ENCODE peak calls at places on chromosomes 12 and 14, in seven cellular contexts. One of them, this sample, is unnamed.

GRCh38 chr12:49322367-49322707 is 718 bp upstream of the TROAP start:
- DNase-seq in stimulated activated CD4-positive, alpha-beta T cell treated with anti-CD3 and anti-CD28 coated beads, Interleukin-12 subunit alpha, Interleukin-12 subunit beta, amount 100 ng/mL, for 4 hours: no peak
- DNase-seq in neural progenitor cell: no peak
- DNase-seq in activated gamma-delta T cell treated with Interleukin-2 at 50 U/mL for 16 hours: no peak
- DNase-seq in DMS 273 treated with DMSO at 0.1 percent for 48 hours: no peak
- DNase-seq in ascending aorta: no peak
- DNase-seq in globus pallidus: no peak
- DNase-seq in this sample: no peak

GRCh38 chr12:113081785-113082296 is 25.3 kb downstream of the DTX1 start:
- DNase-seq in stimulated activated CD4-positive, alpha-beta T cell treated with anti-CD3 and anti-CD28 coated beads, Interleukin-12 subunit alpha, Interleukin-12 subunit beta, amount 100 ng/mL, for 4 hours: no peak
- DNase-seq in DMS 273 treated with DMSO at 0.1 percent for 48 hours: no peak
- DNase-seq in globus pallidus: no peak
- DNase-seq in neural progenitor cell: no peak
- DNase-seq in activated gamma-delta T cell treated with Interleukin-2 at 50 U/mL for 16 hours: no peak
- DNase-seq in ascending aorta: no peak
- DNase-seq in this sample: no peak

GRCh38 chr12:127681151-127681754 is 585.7 kb upstream of the TMEM132C start:
- DNase-seq in activated gamma-delta T cell treated with Interleukin-2 at 50 U/mL for 16 hours: no peak
- DNase-seq in ascending aorta: no peak
- DNase-seq in stimulated activated CD4-positive, alpha-beta T cell treated with anti-CD3 and anti-CD28 coated beads, Interleukin-12 subunit alpha, Interleukin-12 subunit beta, amount 100 ng/mL, for 4 hours: no peak
- DNase-seq in DMS 273 treated with DMSO at 0.1 percent for 48 hours: no peak
- DNase-seq in globus pallidus: no peak
- DNase-seq in neural progenitor cell: no peak
- DNase-seq in this sample: no peak

GRCh38 chr12:102765736-102766135 is 151.3 kb downstream of the PAH start:
- DNase-seq in neural progenitor cell: no peak
- DNase-seq in stimulated activated CD4-positive, alpha-beta T cell treated with anti-CD3 and anti-CD28 coated beads, Interleukin-12 subunit alpha, Interleukin-12 subunit beta, amount 100 ng/mL, for 4 hours: no peak
- DNase-seq in DMS 273 treated with DMSO at 0.1 percent for 48 hours: no peak
- DNase-seq in activated gamma-delta T cell treated with Interleukin-2 at 50 U/mL for 16 hours: no peak
- DNase-seq in globus pallidus: no peak
- DNase-seq in ascending aorta: no peak
- DNase-seq in this sample: no peak

GRCh38 chr12:8504351-8504750 is 9.0 kb upstream of the CLEC4D start:
- DNase-seq in DMS 273 treated with DMSO at 0.1 percent for 48 hours: no peak
- DNase-seq in globus pallidus: no peak
- DNase-seq in neural progenitor cell: no peak
- DNase-seq in activated gamma-delta T cell treated with Interleukin-2 at 50 U/mL for 16 hours: no peak
- DNase-seq in stimulated activated CD4-positive, alpha-beta T cell treated with anti-CD3 and anti-CD28 coated beads, Interleukin-12 subunit alpha, Interleukin-12 subunit beta, amount 100 ng/mL, for 4 hours: no peak
- DNase-seq in ascending aorta: no peak
- DNase-seq in this sample: no peak

GRCh38 chr14:100348253-100348729 is 25.2 kb downstream of the SLC25A47 start:
- DNase-seq in DMS 273 treated with DMSO at 0.1 percent for 48 hours: no peak
- DNase-seq in activated gamma-delta T cell treated with Interleukin-2 at 50 U/mL for 16 hours: no peak
- DNase-seq in stimulated activated CD4-positive, alpha-beta T cell treated with anti-CD3 and anti-CD28 coated beads, Interleukin-12 subunit alpha, Interleukin-12 subunit beta, amount 100 ng/mL, for 4 hours: no peak
- DNase-seq in ascending aorta: no peak
- DNase-seq in globus pallidus: no peak
- DNase-seq in neural progenitor cell: no peak
- DNase-seq in this sample: no peak

GRCh38 chr12:68950511-68950910 is 17.5 kb upstream of the CPM start:
- DNase-seq in stimulated activated CD4-positive, alpha-beta T cell treated with anti-CD3 and anti-CD28 coated beads, Interleukin-12 subunit alpha, Interleukin-12 subunit beta, amount 100 ng/mL, for 4 hours: no peak
- DNase-seq in neural progenitor cell: no peak
- DNase-seq in ascending aorta: no peak
- DNase-seq in globus pallidus: no peak
- DNase-seq in activated gamma-delta T cell treated with Interleukin-2 at 50 U/mL for 16 hours: no peak
- DNase-seq in DMS 273 treated with DMSO at 0.1 percent for 48 hours: no peak
- DNase-seq in this sample: no peak

GRCh38 chr12:104555650-104556049 is 98.9 kb downstream of the CHST11 start:
- DNase-seq in activated gamma-delta T cell treated with Interleukin-2 at 50 U/mL for 16 hours: no peak
- DNase-seq in DMS 273 treated with DMSO at 0.1 percent for 48 hours: peak; percentile 51
- DNase-seq in globus pallidus: no peak
- DNase-seq in ascending aorta: no peak
- DNase-seq in stimulated activated CD4-positive, alpha-beta T cell treated with anti-CD3 and anti-CD28 coated beads, Interleukin-12 subunit alpha, Interleukin-12 subunit beta, amount 100 ng/mL, for 4 hours: no peak
- DNase-seq in neural progenitor cell: peak; percentile 31
- DNase-seq in this sample: peak; percentile 75

GRCh38 chr12:68530965-68531364 is 79.7 kb upstream of the RAP1B start:
- DNase-seq in activated gamma-delta T cell treated with Interleukin-2 at 50 U/mL for 16 hours: no peak
- DNase-seq in neural progenitor cell: no peak
- DNase-seq in ascending aorta: no peak
- DNase-seq in globus pallidus: no peak
- DNase-seq in stimulated activated CD4-positive, alpha-beta T cell treated with anti-CD3 and anti-CD28 coated beads, Interleukin-12 subunit alpha, Interleukin-12 subunit beta, amount 100 ng/mL, for 4 hours: no peak
- DNase-seq in DMS 273 treated with DMSO at 0.1 percent for 48 hours: no peak
- DNase-seq in this sample: no peak

GRCh38 chr12:52327086-52327829 is 6.1 kb upstream of the KRT83 start:
- DNase-seq in globus pallidus: peak; percentile 85
- DNase-seq in neural progenitor cell: peak; percentile 89
- DNase-seq in DMS 273 treated with DMSO at 0.1 percent for 48 hours: peak; percentile 56
- DNase-seq in stimulated activated CD4-positive, alpha-beta T cell treated with anti-CD3 and anti-CD28 coated beads, Interleukin-12 subunit alpha, Interleukin-12 subunit beta, amount 100 ng/mL, for 4 hours: peak; percentile 64
- DNase-seq in activated gamma-delta T cell treated with Interleukin-2 at 50 U/mL for 16 hours: peak; percentile 70
- DNase-seq in ascending aorta: peak; percentile 66
- DNase-seq in this sample: peak; percentile 85

GRCh38 chr12:109439181-109439580 is 37.9 kb downstream of the KCTD10 start:
- DNase-seq in ascending aorta: no peak
- DNase-seq in stimulated activated CD4-positive, alpha-beta T cell treated with anti-CD3 and anti-CD28 coated beads, Interleukin-12 subunit alpha, Interleukin-12 subunit beta, amount 100 ng/mL, for 4 hours: no peak
- DNase-seq in globus pallidus: no peak
- DNase-seq in neural progenitor cell: no peak
- DNase-seq in activated gamma-delta T cell treated with Interleukin-2 at 50 U/mL for 16 hours: no peak
- DNase-seq in DMS 273 treated with DMSO at 0.1 percent for 48 hours: no peak
- DNase-seq in this sample: no peak